ENCODE peak calls at places on chromosomes 2 and 18, in six cellular contexts. One of them, this sample, is unnamed.

GRCh38 chr2:61176755-61177726 is 15.1 kb downstream of the C2orf74 start:
- DNase-seq in IMR-90: peak; percentile 90
- DNase-seq in hepatocyte: peak; percentile 97
- DNase-seq in ovary: peak; percentile 96
- DNase-seq in mucosa of descending colon: peak; percentile 96
- DNase-seq in A549: peak; percentile 99
- DNase-seq in this sample: peak; percentile 89

GRCh38 chr2:6341730-6342129 is 524.0 kb downstream of the CMPK2 start:
- DNase-seq in IMR-90: no peak
- DNase-seq in hepatocyte: no peak
- DNase-seq in ovary: no peak
- DNase-seq in mucosa of descending colon: no peak
- DNase-seq in A549: no peak
- DNase-seq in this sample: no peak

GRCh38 chr18:13266208-13267100 is 47.9 kb downstream of the LDLRAD4 start:
- DNase-seq in IMR-90: no peak
- DNase-seq in hepatocyte: no peak
- DNase-seq in ovary: no peak
- DNase-seq in mucosa of descending colon: no peak
- DNase-seq in A549: no peak
- DNase-seq in this sample: peak; percentile 29

GRCh38 chr2:206276169-206276927 is 1.9 kb downstream of the ZDBF2 start:
- DNase-seq in IMR-90: no peak
- DNase-seq in hepatocyte: no peak
- DNase-seq in ovary: no peak
- DNase-seq in mucosa of descending colon: no peak
- DNase-seq in A549: no peak
- DNase-seq in this sample: no peak

GRCh38 chr2:24225883-24226282 is 51.0 kb downstream of the FAM228A start:
- DNase-seq in IMR-90: no peak
- DNase-seq in hepatocyte: no peak
- DNase-seq in ovary: no peak
- DNase-seq in mucosa of descending colon: no peak
- DNase-seq in A549: no peak
- DNase-seq in this sample: no peak

GRCh38 chr2:196160966-196161365 is 10.4 kb downstream of the STK17B start:
- DNase-seq in IMR-90: no peak
- DNase-seq in hepatocyte: no peak
- DNase-seq in ovary: no peak
- DNase-seq in mucosa of descending colon: no peak
- DNase-seq in A549: no peak
- DNase-seq in this sample: no peak

GRCh38 chr2:190695739-190696138 is 46.9 kb downstream of the NAB1 start:
- DNase-seq in IMR-90: peak; percentile 17
- DNase-seq in hepatocyte: no peak
- DNase-seq in ovary: no peak
- DNase-seq in mucosa of descending colon: no peak
- DNase-seq in A549: no peak
- DNase-seq in this sample: no peak

GRCh38 chr18:79645291-79645983 is 34.2 kb upstream of the CTDP1 start:
- DNase-seq in IMR-90: no peak
- DNase-seq in hepatocyte: no peak
- DNase-seq in ovary: no peak
- DNase-seq in mucosa of descending colon: no peak
- DNase-seq in A549: no peak
- DNase-seq in this sample: no peak

GRCh38 chr2:15303874-15304273 is 257.3 kb downstream of the NBAS start:
- DNase-seq in IMR-90: no peak
- DNase-seq in hepatocyte: no peak
- DNase-seq in ovary: no peak
- DNase-seq in mucosa of descending colon: no peak
- DNase-seq in A549: no peak
- DNase-seq in this sample: no peak

GRCh38 chr2:159399716-159400525 is 113.4 kb upstream of the WDSUB1 start:
- DNase-seq in IMR-90: peak; percentile 49
- DNase-seq in hepatocyte: no peak
- DNase-seq in ovary: no peak
- DNase-seq in mucosa of descending colon: no peak
- DNase-seq in A549: no peak
- DNase-seq in this sample: no peak

GRCh38 chr18:35028556-35028955 is 12.7 kb upstream of the MAPRE2 start:
- DNase-seq in IMR-90: no peak
- DNase-seq in hepatocyte: no peak
- DNase-seq in ovary: no peak
- DNase-seq in mucosa of descending colon: no peak
- DNase-seq in A549: no peak
- DNase-seq in this sample: no peak

GRCh38 chr18:77118256-77119090 is 14.1 kb downstream of the MBP start:
- DNase-seq in IMR-90: no peak
- DNase-seq in hepatocyte: no peak
- DNase-seq in ovary: no peak
- DNase-seq in mucosa of descending colon: no peak
- DNase-seq in A549: no peak
- DNase-seq in this sample: no peak

GRCh38 chr2:239309398-239310245 is 91.2 kb downstream of the HDAC4 start:
- DNase-seq in IMR-90: no peak
- DNase-seq in hepatocyte: no peak
- DNase-seq in ovary: peak; percentile 53
- DNase-seq in mucosa of descending colon: no peak
- DNase-seq in A549: no peak
- DNase-seq in this sample: no peak

GRCh38 chr18:63831080-63831788 is 56.0 kb downstream of the SERPINB7 start:
- DNase-seq in IMR-90: peak; percentile 84
- DNase-seq in hepatocyte: no peak
- DNase-seq in ovary: no peak
- DNase-seq in mucosa of descending colon: no peak
- DNase-seq in A549: no peak
- DNase-seq in this sample: no peak

GRCh38 chr2:201057715-201058248 is 13.7 kb downstream of the HYCC2 start:
- DNase-seq in IMR-90: no peak
- DNase-seq in hepatocyte: no peak
- DNase-seq in ovary: no peak
- DNase-seq in mucosa of descending colon: no peak
- DNase-seq in A549: no peak
- DNase-seq in this sample: no peak

GRCh38 chr2:165876712-165877111 is 76.9 kb downstream of the TTC21B start:
- DNase-seq in IMR-90: no peak
- DNase-seq in hepatocyte: no peak
- DNase-seq in ovary: no peak
- DNase-seq in mucosa of descending colon: no peak
- DNase-seq in A549: no peak
- DNase-seq in this sample: no peak

GRCh38 chr2:147511491-147511948 is 333.3 kb upstream of the ACVR2A start:
- DNase-seq in IMR-90: no peak
- DNase-seq in hepatocyte: peak; percentile 36
- DNase-seq in ovary: peak; percentile 35
- DNase-seq in mucosa of descending colon: peak; percentile 55
- DNase-seq in A549: no peak
- DNase-seq in this sample: peak; percentile 38

GRCh38 chr18:7608798-7609197 is 41.7 kb downstream of the PTPRM start:
- DNase-seq in IMR-90: peak; percentile 54
- DNase-seq in hepatocyte: no peak
- DNase-seq in ovary: no peak
- DNase-seq in mucosa of descending colon: no peak
- DNase-seq in A549: no peak
- DNase-seq in this sample: no peak

GRCh38 chr18:6598657-6599056 is 130.9 kb upstream of the ARHGAP28 start:
- DNase-seq in IMR-90: no peak
- DNase-seq in hepatocyte: no peak
- DNase-seq in ovary: no peak
- DNase-seq in mucosa of descending colon: no peak
- DNase-seq in A549: no peak
- DNase-seq in this sample: no peak

GRCh38 chr2:42793314-42794270 is 1.2 kb upstream of the HAAO start:
- DNase-seq in IMR-90: no peak
- DNase-seq in hepatocyte: peak; percentile 33
- DNase-seq in ovary: peak; percentile 61
- DNase-seq in mucosa of descending colon: no peak
- DNase-seq in A549: no peak
- DNase-seq in this sample: no peak

GRCh38 chr2:176102309-176102866 is 2.8 kb downstream of the HOXD12 start:
- DNase-seq in IMR-90: no peak
- DNase-seq in hepatocyte: no peak
- DNase-seq in ovary: no peak
- DNase-seq in mucosa of descending colon: no peak
- DNase-seq in A549: no peak
- DNase-seq in this sample: no peak

GRCh38 chr18:58097127-58097906 is 53.3 kb downstream of the NEDD4L start:
- DNase-seq in IMR-90: peak; percentile 37
- DNase-seq in hepatocyte: no peak
- DNase-seq in ovary: no peak
- DNase-seq in mucosa of descending colon: no peak
- DNase-seq in A549: no peak
- DNase-seq in this sample: no peak

GRCh38 chr2:204072443-204073324 is 136.1 kb downstream of the ICOS start:
- DNase-seq in IMR-90: no peak
- DNase-seq in hepatocyte: peak; percentile 28
- DNase-seq in ovary: no peak
- DNase-seq in mucosa of descending colon: no peak
- DNase-seq in A549: peak; percentile 8
- DNase-seq in this sample: peak; percentile 31

GRCh38 chr2:114762986-114763385 is 320.5 kb downstream of the DPP10 start:
- DNase-seq in IMR-90: no peak
- DNase-seq in hepatocyte: no peak
- DNase-seq in ovary: no peak
- DNase-seq in mucosa of descending colon: no peak
- DNase-seq in A549: no peak
- DNase-seq in this sample: no peak

GRCh38 chr18:63762518-63762917 is 12.7 kb upstream of the SERPINB7 start:
- DNase-seq in IMR-90: peak; percentile 89
- DNase-seq in hepatocyte: no peak
- DNase-seq in ovary: no peak
- DNase-seq in mucosa of descending colon: no peak
- DNase-seq in A549: no peak
- DNase-seq in this sample: no peak

GRCh38 chr2:70706026-70706795 is 61.8 kb downstream of the ADD2 start:
- DNase-seq in IMR-90: no peak
- DNase-seq in hepatocyte: no peak
- DNase-seq in ovary: no peak
- DNase-seq in mucosa of descending colon: no peak
- DNase-seq in A549: no peak
- DNase-seq in this sample: no peak

GRCh38 chr18:72830109-72830508 is 37.7 kb downstream of the NETO1 start:
- DNase-seq in IMR-90: no peak
- DNase-seq in hepatocyte: peak; percentile 46
- DNase-seq in ovary: no peak
- DNase-seq in mucosa of descending colon: no peak
- DNase-seq in A549: no peak
- DNase-seq in this sample: no peak

GRCh38 chr2:208179028-208179609 is 10.7 kb downstream of the C2orf80 start:
- DNase-seq in IMR-90: no peak
- DNase-seq in hepatocyte: peak; percentile 24
- DNase-seq in ovary: no peak
- DNase-seq in mucosa of descending colon: no peak
- DNase-seq in A549: no peak
- DNase-seq in this sample: no peak

DNA sequence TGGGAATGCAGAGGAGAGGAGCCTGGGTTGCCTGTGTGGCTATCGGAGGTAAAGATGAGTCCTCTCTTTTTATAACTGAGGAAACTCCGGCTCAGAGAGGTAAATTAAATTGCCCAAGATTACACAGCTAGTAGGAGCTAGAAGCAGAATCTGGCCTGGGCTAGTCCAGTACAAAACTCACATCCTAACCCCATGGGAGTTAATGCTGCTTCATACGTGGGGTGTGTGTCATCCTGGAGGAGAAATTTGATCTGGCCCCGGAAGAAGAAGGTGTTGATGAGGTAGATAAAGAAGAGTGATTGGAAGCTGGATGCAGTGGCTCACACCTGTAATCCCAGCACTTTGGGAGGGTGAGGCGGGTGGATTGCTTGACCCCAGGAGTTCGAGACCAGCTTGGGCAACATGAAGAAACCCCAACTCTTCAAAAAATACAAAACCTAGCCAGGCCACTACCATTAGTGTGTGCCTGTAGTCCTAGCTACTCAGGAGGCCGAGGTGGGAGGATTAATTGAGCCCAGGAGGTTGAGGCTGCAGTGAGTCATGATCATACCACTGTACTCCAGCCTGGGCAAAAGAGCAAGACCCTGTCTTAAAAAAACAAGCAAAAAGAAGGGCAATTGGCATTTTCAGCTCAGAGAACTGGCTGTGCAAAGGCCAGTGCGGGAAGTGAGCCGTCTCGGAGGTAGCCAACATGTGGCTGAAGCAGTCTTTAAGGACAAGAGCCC is 33.7 kb downstream of the CTIF start:
- DNase-seq in IMR-90: no peak
- DNase-seq in hepatocyte: no peak
- DNase-seq in ovary: no peak
- DNase-seq in mucosa of descending colon: no peak
- DNase-seq in A549: no peak
- DNase-seq in this sample: no peak
- H3K9me3 ChIP-seq in IMR-90: no peaks in the 10 kb centered on the region
- H3K9me3 ChIP-seq in hepatocyte: no peaks in the 10 kb centered on the region
- H3K9me3 ChIP-seq in ovary: no peaks in the 10 kb centered on the region
- H3K9me3 ChIP-seq in mucosa of descending colon: no peaks in the 10 kb centered on the region
- H3K9me3 ChIP-seq in A549: no peaks in the 10 kb centered on the region
- H3K9me3 ChIP-seq in this sample: no peaks in the 10 kb centered on the region

DNA sequence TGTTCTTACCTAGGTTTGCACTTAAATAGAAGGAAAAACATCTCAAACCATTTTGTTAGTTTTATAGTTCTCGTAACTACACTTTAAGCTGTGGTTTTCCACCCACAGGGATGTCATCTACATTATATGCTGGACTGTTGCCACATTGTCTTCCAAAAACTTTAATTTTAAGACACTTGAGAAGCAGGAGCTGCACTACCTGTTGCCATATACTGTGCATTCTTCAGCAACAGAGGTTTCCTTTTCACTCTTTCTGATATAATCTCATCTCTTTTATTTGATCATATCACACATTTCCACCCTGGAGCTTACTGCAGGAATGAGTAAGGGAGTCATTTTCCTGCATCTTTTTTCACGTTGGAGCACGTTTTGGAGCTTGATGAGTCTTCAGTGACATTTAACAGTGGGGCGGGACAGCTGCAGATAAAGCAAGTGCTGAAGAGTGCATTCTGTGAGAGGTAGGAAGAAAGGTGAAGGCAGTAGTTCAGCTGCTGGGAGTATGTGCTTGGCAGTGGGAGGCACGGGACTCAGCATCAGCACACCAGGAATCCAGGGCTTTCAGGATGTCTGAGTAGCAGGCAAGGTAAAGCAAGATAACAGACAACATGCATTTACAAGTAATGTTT is 3.8 kb downstream of the LIMS1 start:
- DNase-seq in IMR-90: no peak
- DNase-seq in hepatocyte: peak; percentile 48
- DNase-seq in ovary: no peak
- DNase-seq in mucosa of descending colon: no peak
- DNase-seq in A549: no peak
- DNase-seq in this sample: no peak
- H3K4me1 ChIP-seq in IMR-90: peaks cover 18% of the 10 kb centered on the region
- H3K4me1 ChIP-seq in hepatocyte: peaks cover 52% of the 10 kb centered on the region
- H3K4me1 ChIP-seq in ovary: peaks cover 7% of the 10 kb centered on the region
- H3K4me1 ChIP-seq in mucosa of descending colon: peaks cover 11% of the 10 kb centered on the region
- H3K4me1 ChIP-seq in A549: peaks cover 32% of the 10 kb centered on the region
- H3K4me1 ChIP-seq in this sample: no peaks in the 10 kb centered on the region

GRCh38 chr2:199282309-199282708 is 175.4 kb downstream of the SATB2 start:
- DNase-seq in IMR-90: no peak
- DNase-seq in hepatocyte: no peak
- DNase-seq in ovary: no peak
- DNase-seq in mucosa of descending colon: no peak
- DNase-seq in A549: no peak
- DNase-seq in this sample: no peak
- H3K9me3 ChIP-seq in IMR-90: no peaks in the 10 kb centered on the region
- H3K9me3 ChIP-seq in hepatocyte: no peaks in the 10 kb centered on the region
- H3K9me3 ChIP-seq in ovary: no peaks in the 10 kb centered on the region
- H3K9me3 ChIP-seq in mucosa of descending colon: no peaks in the 10 kb centered on the region
- H3K9me3 ChIP-seq in A549: no peaks in the 10 kb centered on the region
- H3K9me3 ChIP-seq in this sample: no peaks in the 10 kb centered on the region

GRCh38 chr2:69384618-69385081 is 2.4 kb downstream of the GFPT1 start:
- DNase-seq in IMR-90: peak; percentile 56
- DNase-seq in hepatocyte: no peak
- DNase-seq in ovary: no peak
- DNase-seq in mucosa of descending colon: no peak
- DNase-seq in A549: no peak
- DNase-seq in this sample: no peak
- H3K4me1 ChIP-seq in IMR-90: peaks cover 7% of the 10 kb centered on the region
- H3K4me1 ChIP-seq in hepatocyte: peaks cover 22% of the 10 kb centered on the region
- H3K4me1 ChIP-seq in ovary: peaks cover 6% of the 10 kb centered on the region
- H3K4me1 ChIP-seq in mucosa of descending colon: peaks cover 41% of the 10 kb centered on the region
- H3K4me1 ChIP-seq in A549: peaks cover 63% of the 10 kb centered on the region
- H3K4me1 ChIP-seq in this sample: peaks cover 17% of the 10 kb centered on the region

This sample was measured in naive thymus-derived CD4-positive, alpha-beta T cell.